ENCODE peak calls at places on chromosomes 11 and 22, in seven cellular contexts. C is brain microvascular endothelial cell, T is epithelial cell of esophagus, B is cardiac fibroblast, U is A549, W is fibroblast of lung, H is lower lobe of right lung. J is an unnamed sample.
A peak's percentile ranks its signal among the peaks of the same experiment; 100 is the strongest.

GRCh38 chr11:76609736-76610370 is 60.7 kb downstream of the LRRC32 start:
- DNase-seq in U (no peak), T (no peak), C (no peak), B (no peak), W (no peak), H (no peak), J (peak; percentile 44)

GRCh38 chr11:13525257-13525656 is 29.5 kb upstream of the PTH start:
- DNase-seq in W (no peak), B (no peak), T (no peak), H (no peak), C (no peak), U (no peak), J (no peak)

GRCh38 chr11:65416341-65417185 is 6.0 kb upstream of the NEAT1 start:
- DNase-seq in U (peak; percentile 96), W (peak; percentile 74), T (peak; percentile 80), H (peak; percentile 94), B (peak; percentile 81), C (peak; percentile 80), J (peak; percentile 86)

GRCh38 chr22:17077255-17077654 is 7.5 kb upstream of the IL17RA start:
- DNase-seq in B (peak; percentile 72), C (peak; percentile 48), H (no peak), W (peak; percentile 26), U (no peak), T (peak; percentile 39), J (peak; percentile 33)

GRCh38 chr11:17098632-17099031 is 21.2 kb upstream of the RPS13 start:
- DNase-seq in U (no peak), B (no peak), T (no peak), W (no peak), C (no peak), H (no peak), J (peak; percentile 6)

GRCh38 chr11:116724813-116725212 is 48.0 kb downstream of the BUD13 start:
- DNase-seq in H (no peak), C (no peak), T (no peak), W (no peak), U (no peak), B (no peak), J (no peak)

GRCh38 chr11:35541621-35542375 is 16.4 kb upstream of the PAMR1 start:
- DNase-seq in W (peak; percentile 85), B (peak; percentile 88), U (no peak), T (peak; percentile 48), C (peak; percentile 73), H (no peak), J (peak; percentile 88)

GRCh38 chr22:42881982-42882656 is 25.0 kb upstream of the ARFGAP3 start:
- DNase-seq in B (no peak), U (no peak), C (no peak), W (no peak), H (no peak), T (no peak), J (no peak)

GRCh38 chr11:19849947-19850593 is 137.4 kb downstream of the NAV2 start:
- DNase-seq in U (no peak), B (peak; percentile 29), T (peak; percentile 17), H (no peak), C (no peak), W (no peak), J (no peak)

GRCh38 chr11:116312560-116313340 is 460.0 kb downstream of the BUD13 start:
- DNase-seq in U (no peak), B (no peak), H (peak; percentile 89), T (no peak), C (no peak), W (peak; percentile 25), J (peak; percentile 14)

GRCh38 chr22:38397189-38398097 is 57.6 kb downstream of the KCNJ4 start:
- DNase-seq in W (peak; percentile 42), C (no peak), B (peak; percentile 23), H (peak; percentile 74), T (peak; percentile 60), U (no peak), J (peak; percentile 11)

GRCh38 chr11:73271936-73272679 is at the start of gene P2RY6:
- DNase-seq in U (peak; percentile 97), B (peak; percentile 55), H (peak; percentile 62), W (peak; percentile 36), T (peak; percentile 88), C (no peak), J (peak; percentile 56)

GRCh38 chr11:45754746-45755145 is 50.2 kb upstream of the SLC35C1 start:
- DNase-seq in T (no peak), C (no peak), B (peak; percentile 2), U (no peak), H (no peak), W (no peak), J (peak; percentile 71)

GRCh38 chr11:19995131-19995530 is 165.1 kb downstream of the DBX1 start:
- DNase-seq in B (peak; percentile 92), W (peak; percentile 98), T (peak; percentile 96), C (peak; percentile 86), U (peak; percentile 56), H (no peak), J (peak; percentile 90)

GRCh38 chr11:120532511-120533196 is 21.1 kb downstream of the GRIK4 start:
- DNase-seq in T (no peak), C (no peak), H (no peak), W (peak; percentile 62), B (peak; percentile 41), U (no peak), J (peak; percentile 48)

GRCh38 chr11:107202189-107202588 is 183.9 kb upstream of the GUCY1A2 start:
- DNase-seq in W (no peak), B (no peak), C (no peak), H (no peak), T (no peak), U (no peak), J (no peak)

GRCh38 chr11:2998073-2998850 is 6.1 kb upstream of the NAP1L4 start:
- DNase-seq in B (no peak), T (no peak), H (no peak), C (no peak), W (no peak), U (no peak), J (no peak)

GRCh38 chr11:32325187-32325586 is 110.2 kb downstream of the WT1 start:
- DNase-seq in B (no peak), U (no peak), H (no peak), W (no peak), T (no peak), C (no peak), J (peak; percentile 30)

GRCh38 chr22:39318507-39319283 is 728 bp downstream of the RPL3 start:
- DNase-seq in H (no peak), T (no peak), W (peak; percentile 18), C (peak; percentile 33), U (no peak), B (no peak), J (no peak)

GRCh38 chr11:134668076-134668475 is 256.0 kb upstream of the B3GAT1 start:
- DNase-seq in C (no peak), W (no peak), H (no peak), B (no peak), T (no peak), U (no peak), J (no peak)

GRCh38 chr11:69051381-69052342 is 2.9 kb downstream of the TPCN2 start:
- DNase-seq in U (no peak), C (no peak), B (no peak), W (no peak), T (no peak), H (no peak), J (no peak)

GRCh38 chr22:50209893-50210292 is 9.1 kb downstream of the SELENOO start:
- DNase-seq in T (peak; percentile 65), B (peak; percentile 73), U (peak; percentile 58), W (peak; percentile 68), H (peak; percentile 72), C (peak; percentile 55), J (peak; percentile 67)

GRCh38 chr11:93198221-93198650 is 445 bp upstream of the SLC36A4 start:
- DNase-seq in C (peak; percentile 7), T (peak; percentile 34), W (peak; percentile 55), U (no peak), B (peak; percentile 50), H (no peak), J (no peak)

GRCh38 chr22:27494821-27495220 is 306.7 kb downstream of the MN1 start:
- DNase-seq in C (no peak), B (no peak), U (no peak), T (no peak), H (no peak), W (no peak), J (no peak)

GRCh38 chr22:36862251-36863242 is 1.7 kb downstream of the NCF4 start:
- DNase-seq in T (no peak), U (no peak), C (no peak), W (no peak), H (peak; percentile 61), B (no peak), J (no peak)
- H3K4me3 ChIP-seq in T (no peak overlapping the region), U (no peak overlapping the region), C (no peak overlapping the region), W (no peak overlapping the region), H (peak overlapping the region; percentile 49), B (no peak overlapping the region), J (no peak overlapping the region)

GRCh38 chr11:67546852-67547251 is 23.6 kb upstream of the CABP2 start:
- DNase-seq in U (no peak), W (no peak), B (no peak), T (no peak), C (no peak), H (no peak), J (no peak)

GRCh38 chr11:67542971-67543370 is 19.7 kb upstream of the CABP2 start:
- DNase-seq in T (no peak), U (no peak), B (no peak), C (no peak), W (no peak), H (no peak), J (no peak)

GRCh38 chr11:67543585-67543984 is 20.3 kb upstream of the CABP2 start:
- DNase-seq in H (no peak), C (no peak), U (no peak), T (no peak), W (no peak), B (no peak), J (no peak)

GRCh38 chr11:67544591-67545242 is 21.5 kb upstream of the CABP2 start:
- DNase-seq in B (peak; percentile 6), W (no peak), H (no peak), T (peak; percentile 15), U (no peak), C (no peak), J (peak; percentile 10)

GRCh38 chr11:67545280-67545679 is 22.0 kb upstream of the CABP2 start:
- DNase-seq in T (no peak), U (no peak), H (no peak), C (no peak), W (no peak), B (no peak), J (no peak)
- TF ChIP-seq CTCF in T (no peak), U (no peak), H (no peak), C (no peak), W (no peak), B (no peak), J (no peak)

DNA sequence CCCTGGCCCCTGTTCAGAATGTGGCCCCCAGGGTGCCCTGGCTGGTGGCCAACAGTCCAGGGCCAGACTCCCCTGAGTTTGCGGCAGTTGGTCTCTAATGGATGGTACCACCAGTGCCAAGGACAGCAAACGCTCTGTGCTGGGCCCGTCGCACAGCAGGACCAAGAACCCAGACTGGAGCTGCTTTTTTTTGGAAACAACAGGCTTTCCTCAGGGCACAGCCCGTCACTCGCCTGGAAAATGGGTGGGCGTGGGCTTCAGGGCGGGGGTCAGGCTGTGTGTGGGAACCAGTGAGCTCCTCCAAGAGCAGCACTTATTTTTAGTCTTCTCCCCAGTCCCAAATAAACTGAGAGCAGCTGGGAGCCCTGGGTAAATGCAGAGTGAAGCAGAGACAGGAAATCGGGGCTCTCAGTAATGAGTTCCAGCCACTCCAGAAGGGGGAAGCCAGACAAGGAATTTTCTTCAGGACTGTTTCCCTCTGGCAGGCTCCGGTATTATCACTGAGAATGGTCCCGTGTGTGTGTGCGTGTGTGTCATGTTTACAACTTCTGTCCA is 62.9 kb downstream of the PPFIBP2 start:
- DNase-seq in W (no peak), C (no peak), H (no peak), U (no peak), B (peak; percentile 18), T (no peak), J (peak; percentile 60)
- H3K4me3 ChIP-seq in W (peak overlapping the region; percentile 14), C (no peak overlapping the region), H (peak overlapping the region; percentile 36), U (no peak overlapping the region), B (no peak overlapping the region), T (no peak overlapping the region), J (peak overlapping the region; percentile 29)

GRCh38 chr11:119371778-119372182 is 9.7 kb downstream of the USP2 start:
- DNase-seq in U (no peak), H (no peak), C (no peak), W (no peak), T (peak; percentile 63), B (no peak), J (no peak)
- TF ChIP-seq CTCF in U (peak; percentile 11), H (no peak), C (peak; percentile 39), W (no peak), T (peak; percentile 49), B (no peak), J (peak; percentile 11)